ENCODE peak calls at places on chromosomes 16 and 17, in seven cellular contexts. One of them, this sample, is unnamed.

GRCh38 chr16:63602206-63602927 is 1519.5 kb downstream of the CDH11 start:
- DNase-seq in left ventricle myocardium inferior: no peak
- DNase-seq in lower leg skin: no peak
- DNase-seq in cardiac fibroblast: no peak
- DNase-seq in AG10803: no peak
- DNase-seq in adrenal gland: no peak
- DNase-seq in upper lobe of right lung: no peak
- DNase-seq in this sample: no peak

GRCh38 chr17:57365420-57365819 is 109.1 kb downstream of the MSI2 start:
- DNase-seq in upper lobe of right lung: no peak
- DNase-seq in lower leg skin: no peak
- DNase-seq in cardiac fibroblast: peak
- DNase-seq in left ventricle myocardium inferior: no peak
- DNase-seq in AG10803: no peak
- DNase-seq in adrenal gland: peak
- DNase-seq in this sample: no peak

GRCh38 chr17:79022507-79022991 is 1.4 kb upstream of the C1QTNF1 start:
- DNase-seq in left ventricle myocardium inferior: peak
- DNase-seq in cardiac fibroblast: peak
- DNase-seq in AG10803: no peak
- DNase-seq in lower leg skin: peak
- DNase-seq in adrenal gland: peak
- DNase-seq in upper lobe of right lung: peak
- DNase-seq in this sample: no peak

GRCh38 chr16:50270510-50271147 is 4.3 kb downstream of the ADCY7 start:
- DNase-seq in lower leg skin: no peak
- DNase-seq in AG10803: no peak
- DNase-seq in adrenal gland: no peak
- DNase-seq in cardiac fibroblast: no peak
- DNase-seq in left ventricle myocardium inferior: no peak
- DNase-seq in upper lobe of right lung: peak
- DNase-seq in this sample: peak

GRCh38 chr17:82926716-82927115 is 86.9 kb upstream of the ZNF750 start:
- DNase-seq in left ventricle myocardium inferior: no peak
- DNase-seq in cardiac fibroblast: no peak
- DNase-seq in adrenal gland: no peak
- DNase-seq in lower leg skin: no peak
- DNase-seq in upper lobe of right lung: no peak
- DNase-seq in AG10803: no peak
- DNase-seq in this sample: no peak

GRCh38 chr17:6755281-6755680 is 565 bp upstream of the XAF1 start:
- DNase-seq in upper lobe of right lung: no peak
- DNase-seq in AG10803: peak
- DNase-seq in adrenal gland: no peak
- DNase-seq in lower leg skin: no peak
- DNase-seq in cardiac fibroblast: peak
- DNase-seq in left ventricle myocardium inferior: peak
- DNase-seq in this sample: no peak

GRCh38 chr17:45127583-45128300 is 4.6 kb downstream of the PLCD3 start:
- DNase-seq in upper lobe of right lung: no peak
- DNase-seq in adrenal gland: peak
- DNase-seq in cardiac fibroblast: no peak
- DNase-seq in AG10803: peak
- DNase-seq in left ventricle myocardium inferior: peak
- DNase-seq in lower leg skin: peak
- DNase-seq in this sample: no peak

GRCh38 chr16:66905633-66906539 is 12.8 kb downstream of the CDH16 start:
- DNase-seq in upper lobe of right lung: no peak
- DNase-seq in adrenal gland: peak
- DNase-seq in cardiac fibroblast: no peak
- DNase-seq in lower leg skin: no peak
- DNase-seq in AG10803: no peak
- DNase-seq in left ventricle myocardium inferior: peak
- DNase-seq in this sample: no peak

GRCh38 chr16:10206215-10206614 is 24.0 kb upstream of the GRIN2A start:
- DNase-seq in AG10803: no peak
- DNase-seq in cardiac fibroblast: no peak
- DNase-seq in adrenal gland: no peak
- DNase-seq in lower leg skin: no peak
- DNase-seq in left ventricle myocardium inferior: no peak
- DNase-seq in upper lobe of right lung: no peak
- DNase-seq in this sample: no peak

GRCh38 chr16:68287276-68288251 is 23.2 kb downstream of the SLC7A6OS start:
- DNase-seq in lower leg skin: peak
- DNase-seq in upper lobe of right lung: no peak
- DNase-seq in left ventricle myocardium inferior: peak
- DNase-seq in AG10803: peak
- DNase-seq in cardiac fibroblast: peak
- DNase-seq in adrenal gland: peak
- DNase-seq in this sample: no peak

GRCh38 chr16:23227529-23227928 is 45.0 kb downstream of the SCNN1G start:
- DNase-seq in left ventricle myocardium inferior: no peak
- DNase-seq in upper lobe of right lung: no peak
- DNase-seq in cardiac fibroblast: no peak
- DNase-seq in lower leg skin: no peak
- DNase-seq in AG10803: no peak
- DNase-seq in adrenal gland: no peak
- DNase-seq in this sample: no peak

GRCh38 chr17:80124351-80124981 is 22.5 kb downstream of the EIF4A3 start:
- DNase-seq in left ventricle myocardium inferior: no peak
- DNase-seq in AG10803: peak
- DNase-seq in adrenal gland: no peak
- DNase-seq in lower leg skin: peak
- DNase-seq in upper lobe of right lung: no peak
- DNase-seq in cardiac fibroblast: peak
- DNase-seq in this sample: no peak

GRCh38 chr17:81518113-81518784 is 5.7 kb upstream of the ACTG1 start:
- DNase-seq in left ventricle myocardium inferior: no peak
- DNase-seq in adrenal gland: no peak
- DNase-seq in cardiac fibroblast: no peak
- DNase-seq in upper lobe of right lung: no peak
- DNase-seq in AG10803: no peak
- DNase-seq in lower leg skin: no peak
- DNase-seq in this sample: no peak

GRCh38 chr17:1485748-1486376 is 6.6 kb downstream of the MYO1C start:
- DNase-seq in AG10803: peak
- DNase-seq in lower leg skin: peak
- DNase-seq in cardiac fibroblast: peak
- DNase-seq in adrenal gland: peak
- DNase-seq in upper lobe of right lung: peak
- DNase-seq in left ventricle myocardium inferior: peak
- DNase-seq in this sample: no peak

GRCh38 chr17:1488826-1489275 is 3.6 kb downstream of the MYO1C start:
- DNase-seq in left ventricle myocardium inferior: no peak
- DNase-seq in lower leg skin: no peak
- DNase-seq in cardiac fibroblast: no peak
- DNase-seq in upper lobe of right lung: no peak
- DNase-seq in adrenal gland: no peak
- DNase-seq in AG10803: no peak
- DNase-seq in this sample: no peak

GRCh38 chr17:1486802-1487695 is 5.4 kb downstream of the MYO1C start:
- DNase-seq in cardiac fibroblast: peak
- DNase-seq in lower leg skin: peak
- DNase-seq in left ventricle myocardium inferior: peak
- DNase-seq in AG10803: peak
- DNase-seq in adrenal gland: peak
- DNase-seq in upper lobe of right lung: peak
- DNase-seq in this sample: peak

GRCh38 chr17:1490643-1491405 is 1.7 kb downstream of the MYO1C start:
- DNase-seq in adrenal gland: no peak
- DNase-seq in upper lobe of right lung: peak
- DNase-seq in lower leg skin: peak
- DNase-seq in AG10803: peak
- DNase-seq in cardiac fibroblast: peak
- DNase-seq in left ventricle myocardium inferior: peak
- DNase-seq in this sample: peak

GRCh38 chr17:1487939-1488825 is 4.3 kb downstream of the MYO1C start:
- DNase-seq in adrenal gland: peak
- DNase-seq in left ventricle myocardium inferior: peak
- DNase-seq in cardiac fibroblast: peak
- DNase-seq in lower leg skin: peak
- DNase-seq in upper lobe of right lung: peak
- DNase-seq in AG10803: peak
- DNase-seq in this sample: peak
- TF ChIP-seq CTCF in adrenal gland: no peak
- TF ChIP-seq CTCF in left ventricle myocardium inferior: peak
- TF ChIP-seq CTCF in cardiac fibroblast: no peak
- TF ChIP-seq CTCF in lower leg skin: no peak
- TF ChIP-seq CTCF in upper lobe of right lung: no peak
- TF ChIP-seq CTCF in AG10803: no peak
- TF ChIP-seq CTCF in this sample: no peak

DNA sequence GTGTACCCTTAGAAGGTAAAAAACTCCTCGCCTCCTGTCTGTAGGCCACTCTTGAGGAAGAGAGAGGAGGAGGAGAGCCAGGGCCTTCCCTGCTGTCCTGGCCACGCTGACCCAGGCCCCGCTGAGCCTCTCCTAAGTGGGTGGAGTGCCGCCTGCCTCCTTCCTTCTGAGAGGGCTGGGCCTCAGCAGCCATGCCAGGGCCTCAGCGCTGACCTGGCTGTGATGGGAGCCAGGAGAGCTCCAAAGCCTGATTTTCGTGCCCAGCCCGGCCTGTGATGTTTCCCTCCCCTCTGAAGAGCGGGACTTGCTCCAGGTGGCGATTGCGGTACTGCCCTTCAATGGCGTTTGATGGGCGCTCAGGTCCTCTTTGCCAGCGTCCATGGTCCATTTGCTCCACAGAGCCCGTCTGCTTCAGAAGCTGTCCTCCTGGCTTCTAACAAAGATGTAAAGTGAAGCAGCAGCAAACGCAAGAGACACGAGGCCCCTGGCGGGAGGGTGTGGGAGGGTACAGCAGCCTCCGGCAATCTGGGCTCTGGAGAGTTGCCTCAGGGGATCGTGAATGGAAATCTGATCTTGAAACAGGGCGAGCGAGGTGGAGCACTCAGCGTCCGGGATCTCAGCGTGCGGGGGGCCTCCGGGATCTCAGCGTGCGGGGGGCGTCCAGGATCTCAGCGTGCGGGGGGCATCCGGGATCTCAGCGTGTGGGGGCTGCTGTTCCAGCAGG is 93.5 kb downstream of the NPIPB11 start:
- DNase-seq in cardiac fibroblast: no peak
- DNase-seq in lower leg skin: peak
- DNase-seq in AG10803: no peak
- DNase-seq in left ventricle myocardium inferior: no peak
- DNase-seq in upper lobe of right lung: no peak
- DNase-seq in adrenal gland: no peak
- DNase-seq in this sample: no peak
- TF ChIP-seq CTCF in cardiac fibroblast: no peak
- TF ChIP-seq CTCF in lower leg skin: no peak
- TF ChIP-seq CTCF in AG10803: no peak
- TF ChIP-seq CTCF in left ventricle myocardium inferior: no peak
- TF ChIP-seq CTCF in upper lobe of right lung: no peak
- TF ChIP-seq CTCF in adrenal gland: no peak
- TF ChIP-seq CTCF in this sample: no peak

GRCh38 chr16:49055824-49056545 is 225.7 kb downstream of the CBLN1 start:
- DNase-seq in upper lobe of right lung: no peak
- DNase-seq in cardiac fibroblast: no peak
- DNase-seq in adrenal gland: no peak
- DNase-seq in AG10803: no peak
- DNase-seq in lower leg skin: no peak
- DNase-seq in left ventricle myocardium inferior: no peak
- DNase-seq in this sample: no peak

GRCh38 chr16:49056546-49056945 is 225.1 kb downstream of the CBLN1 start:
- DNase-seq in adrenal gland: no peak
- DNase-seq in cardiac fibroblast: no peak
- DNase-seq in AG10803: no peak
- DNase-seq in left ventricle myocardium inferior: no peak
- DNase-seq in lower leg skin: no peak
- DNase-seq in upper lobe of right lung: no peak
- DNase-seq in this sample: no peak

GRCh38 chr16:49061315-49061714 is 220.3 kb downstream of the CBLN1 start:
- DNase-seq in upper lobe of right lung: no peak
- DNase-seq in cardiac fibroblast: no peak
- DNase-seq in left ventricle myocardium inferior: peak
- DNase-seq in lower leg skin: no peak
- DNase-seq in adrenal gland: no peak
- DNase-seq in AG10803: no peak
- DNase-seq in this sample: no peak

GRCh38 chr16:49057391-49057790 is 224.2 kb downstream of the CBLN1 start:
- DNase-seq in adrenal gland: no peak
- DNase-seq in lower leg skin: no peak
- DNase-seq in left ventricle myocardium inferior: no peak
- DNase-seq in upper lobe of right lung: no peak
- DNase-seq in AG10803: no peak
- DNase-seq in cardiac fibroblast: no peak
- DNase-seq in this sample: no peak

DNA sequence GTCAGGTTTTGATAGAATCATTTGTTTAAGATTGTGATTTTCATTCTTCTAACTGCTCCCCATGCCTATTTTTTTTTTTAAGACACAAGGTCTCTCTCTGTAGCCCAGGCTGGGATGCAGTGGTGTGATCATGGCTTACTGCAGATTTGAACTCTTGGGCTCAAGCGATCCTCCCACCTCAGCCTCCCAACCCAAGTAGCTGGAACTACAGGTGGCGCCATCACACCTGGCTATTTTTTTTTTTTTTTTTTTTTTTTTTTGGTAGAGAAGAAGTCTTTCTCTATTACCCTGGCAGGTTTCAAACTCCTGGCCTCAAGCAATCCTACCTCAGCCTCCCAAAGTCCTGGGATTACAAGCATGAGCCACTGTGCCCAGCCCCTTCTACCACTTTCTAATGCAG is 223.3 kb downstream of the CBLN1 start:
- DNase-seq in left ventricle myocardium inferior: no peak
- DNase-seq in adrenal gland: no peak
- DNase-seq in upper lobe of right lung: no peak
- DNase-seq in AG10803: no peak
- DNase-seq in cardiac fibroblast: no peak
- DNase-seq in lower leg skin: no peak
- DNase-seq in this sample: no peak
- TF ChIP-seq CTCF in left ventricle myocardium inferior: no peak
- TF ChIP-seq CTCF in adrenal gland: no peak
- TF ChIP-seq CTCF in upper lobe of right lung: no peak
- TF ChIP-seq CTCF in AG10803: no peak
- TF ChIP-seq CTCF in cardiac fibroblast: no peak
- TF ChIP-seq CTCF in lower leg skin: no peak
- TF ChIP-seq CTCF in this sample: no peak

DNA sequence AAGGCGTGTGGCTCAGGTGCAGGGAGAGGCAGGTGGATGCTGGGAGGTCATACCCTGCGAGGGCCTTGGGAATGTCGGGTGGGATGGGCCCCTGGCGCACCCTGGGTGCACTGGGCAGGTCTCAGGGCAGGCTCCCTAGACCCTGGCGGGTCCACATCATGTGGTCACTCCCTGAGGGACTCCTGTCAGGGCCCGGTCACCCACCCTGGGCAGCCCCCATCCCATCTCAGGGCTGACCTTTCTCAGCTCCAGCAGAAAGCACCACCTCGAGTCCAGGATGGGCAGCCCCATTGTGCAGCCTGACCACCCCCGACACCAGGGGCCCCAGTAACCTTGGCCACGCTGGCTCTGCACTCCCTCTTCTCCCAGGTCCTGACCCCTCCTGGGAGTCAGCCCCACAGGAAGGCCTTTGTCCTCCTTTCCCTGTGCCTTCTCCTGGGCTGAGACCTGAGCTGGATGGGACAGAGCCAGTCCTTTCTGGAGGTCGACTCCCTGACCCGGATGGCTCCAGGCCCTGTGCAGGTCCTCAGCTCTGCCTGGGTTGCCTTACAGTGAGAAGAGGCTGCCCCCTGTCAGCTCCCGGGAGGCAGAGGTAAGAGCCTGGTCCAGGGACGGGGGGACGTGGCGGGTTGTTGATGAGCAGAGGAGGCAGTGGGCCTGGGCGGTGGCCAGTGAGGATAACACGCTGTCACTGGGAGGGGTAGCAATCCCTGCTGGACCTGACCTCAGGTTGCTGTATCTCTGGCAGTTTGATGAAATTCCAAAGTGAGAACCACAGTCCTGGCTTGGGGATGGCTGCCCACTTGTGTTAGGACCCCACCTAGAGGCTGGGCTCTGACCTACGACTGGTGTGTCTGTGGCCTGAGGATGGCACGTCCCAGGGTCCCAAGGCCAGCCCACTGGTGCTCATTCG is 77.9 kb downstream of the GOSR1 start:
- DNase-seq in left ventricle myocardium inferior: no peak
- DNase-seq in lower leg skin: peak
- DNase-seq in AG10803: peak
- DNase-seq in upper lobe of right lung: peak
- DNase-seq in cardiac fibroblast: peak
- DNase-seq in adrenal gland: no peak
- DNase-seq in this sample: no peak
- TF ChIP-seq CTCF in left ventricle myocardium inferior: peak
- TF ChIP-seq CTCF in lower leg skin: no peak
- TF ChIP-seq CTCF in AG10803: peak
- TF ChIP-seq CTCF in upper lobe of right lung: no peak
- TF ChIP-seq CTCF in cardiac fibroblast: peak
- TF ChIP-seq CTCF in adrenal gland: peak
- TF ChIP-seq CTCF in this sample: no peak